ENCODE peak calls at places on chromosomes 13 and 19, in four cellular contexts. S, K, E and R are unnamed samples.

GRCh38 chr13:114136576-114136975 is 4.2 kb upstream of the RASA3 start:
- DNase-seq in K (no peak), E (no peak), S (no peak), R (no peak)

GRCh38 chr13:45826741-45827140 is 24.8 kb downstream of the SIAH3 start:
- DNase-seq in K (no peak), E (no peak), S (no peak), R (no peak)

GRCh38 chr13:114064516-114065140 is 67.8 kb downstream of the RASA3 start:
- DNase-seq in K (peak), E (peak), S (peak), R (peak)

GRCh38 chr13:51380269-51380668 is 40.8 kb downstream of the SERPINE3 start:
- DNase-seq in K (no peak), S (peak), E (peak), R (peak)

GRCh38 chr19:28530406-28531035 is 682.4 kb downstream of the UQCRFS1 start:
- DNase-seq in S (no peak), E (no peak), K (no peak), R (no peak)

GRCh38 chr19:46002678-46003275 is 7.5 kb downstream of the CCDC61 start:
- DNase-seq in E (no peak), K (no peak), S (no peak), R (no peak)

GRCh38 chr13:79349011-79349410 is 57.0 kb downstream of the RBM26 start:
- DNase-seq in K (no peak), S (peak), E (peak), R (no peak)

GRCh38 chr19:51702103-51702753 is 9.1 kb downstream of the SPACA6 start:
- DNase-seq in E (peak), S (peak), K (peak), R (peak)

GRCh38 chr19:46926201-46927071 is 65.6 kb downstream of the ARHGAP35 start:
- DNase-seq in K (no peak), S (no peak), E (no peak), R (no peak)

DNA sequence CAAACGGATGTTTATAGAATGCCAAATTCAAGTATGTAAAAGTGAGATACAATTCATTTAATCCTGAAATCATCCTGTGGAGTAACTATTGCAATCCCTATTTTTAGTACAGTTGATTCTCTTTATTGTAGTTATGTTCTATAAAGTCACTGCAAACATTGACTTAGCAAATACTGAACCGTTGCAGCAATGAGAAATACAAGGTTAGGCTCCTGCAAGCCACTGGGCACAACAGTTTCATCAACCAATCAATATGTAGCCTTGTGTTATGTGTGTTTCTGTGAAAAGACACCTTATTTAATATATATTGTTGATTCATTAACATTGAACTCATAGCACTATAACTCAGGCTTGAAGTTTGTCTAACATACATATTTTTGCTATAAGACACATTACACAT is 174.4 kb downstream of the DCT start:
- DNase-seq in K (no peak), S (no peak), E (no peak), R (no peak)
- H3K27ac ChIP-seq in K (peak), S (no peak), E (no peak), R (peak)

GRCh38 chr19:39427707-39428106 is 8.0 kb downstream of the RPS16 start:
- DNase-seq in K (no peak), S (no peak), E (no peak), R (no peak)

GRCh38 chr19:39428309-39429112 is 7.2 kb downstream of the RPS16 start:
- DNase-seq in E (peak), S (peak), K (no peak), R (no peak)

GRCh38 chr19:39425744-39426143 is 10.0 kb downstream of the RPS16 start:
- DNase-seq in K (no peak), E (no peak), S (no peak), R (no peak)

GRCh38 chr19:39424934-39425333 is 10.8 kb downstream of the RPS16 start:
- DNase-seq in E (no peak), S (no peak), K (peak), R (no peak)

GRCh38 chr19:39426170-39426569 is 9.6 kb downstream of the RPS16 start:
- DNase-seq in K (no peak), E (no peak), S (no peak), R (no peak)
- H3K9ac ChIP-seq in K (no peak), E (no peak), S (no peak), R (no peak)

GRCh38 chr19:33684550-33685303 is 63.0 kb downstream of the CHST8 start:
- DNase-seq in K (peak), S (no peak), E (no peak), R (no peak)
- H3K27ac ChIP-seq in K (no peak), S (no peak), E (no peak), R (no peak)

GRCh38 chr13:48727252-48728011 is 73.7 kb downstream of the CYSLTR2 start:
- DNase-seq in S (no peak), E (peak), K (no peak), R (no peak)

GRCh38 chr13:48728876-48729275 is 75.1 kb downstream of the CYSLTR2 start:
- DNase-seq in E (no peak), K (no peak), S (peak), R (no peak)

GRCh38 chr13:48723168-48723567 is 69.4 kb downstream of the CYSLTR2 start:
- DNase-seq in K (no peak), E (no peak), S (no peak), R (no peak)

GRCh38 chr13:48728226-48728625 is 74.5 kb downstream of the CYSLTR2 start:
- DNase-seq in K (no peak), S (no peak), E (no peak), R (no peak)

DNA sequence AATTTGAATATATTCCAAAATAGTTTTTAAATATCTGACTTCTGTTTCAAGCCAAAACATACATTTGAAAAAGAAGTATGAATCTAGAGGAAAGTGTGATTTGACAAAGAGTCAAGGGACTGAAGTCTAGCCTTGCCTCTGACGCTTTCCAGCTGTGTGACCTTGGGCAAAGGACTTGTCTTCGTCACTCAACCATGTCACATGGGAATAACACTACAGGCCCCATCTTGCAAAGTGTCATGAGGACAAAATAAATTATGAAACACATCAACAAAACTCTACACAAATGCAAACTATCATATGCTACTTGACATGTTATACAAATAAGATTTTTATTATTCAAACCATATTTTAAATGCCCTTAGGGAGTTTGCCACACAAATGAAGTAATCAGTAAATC is 73.0 kb downstream of the CYSLTR2 start:
- DNase-seq in K (no peak), E (no peak), S (no peak), R (no peak)
- H3K9ac ChIP-seq in K (no peak), E (no peak), S (no peak), R (no peak)

GRCh38 chr19:7992575-7992974 is 12.9 kb downstream of the ELAVL1 start:
- DNase-seq in S (no peak), E (no peak), K (no peak), R (no peak)

GRCh38 chr19:7995756-7996155 is 9.7 kb downstream of the ELAVL1 start:
- DNase-seq in K (no peak), S (no peak), E (no peak), R (no peak)

GRCh38 chr19:7994114-7994513 is 11.3 kb downstream of the ELAVL1 start:
- DNase-seq in S (no peak), K (no peak), E (no peak), R (no peak)

GRCh38 chr19:7994923-7995682 is 10.3 kb downstream of the ELAVL1 start:
- DNase-seq in S (no peak), K (no peak), E (peak), R (no peak)

DNA sequence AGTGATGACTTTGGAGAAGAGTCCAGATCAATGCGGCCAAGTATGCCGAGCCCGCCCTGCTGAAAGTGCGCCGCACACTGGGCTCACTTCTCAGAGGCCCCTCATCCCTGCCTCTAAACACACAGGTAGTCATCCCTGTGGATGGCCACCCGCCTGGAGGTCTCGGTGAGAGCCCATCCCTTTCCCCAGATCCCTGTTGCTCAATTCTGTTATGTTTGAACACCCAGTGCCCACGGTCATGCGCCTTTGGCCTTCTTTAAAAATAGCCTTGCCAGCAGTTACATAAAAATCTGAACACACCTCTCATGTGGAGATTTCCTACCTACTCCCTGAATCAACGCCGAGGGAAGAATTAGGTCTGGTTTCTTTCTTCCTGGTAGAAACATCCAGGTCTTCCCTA is 11.9 kb downstream of the ELAVL1 start:
- DNase-seq in S (no peak), K (no peak), E (no peak), R (no peak)
- H3K27ac ChIP-seq in S (no peak), K (no peak), E (no peak), R (peak)

GRCh38 chr19:18309525-18310064 is 13.3 kb downstream of the LSM4 start:
- DNase-seq in K (no peak), E (no peak), S (no peak), R (no peak)

GRCh38 chr19:18312021-18312534 is 10.8 kb downstream of the LSM4 start:
- DNase-seq in K (no peak), E (no peak), S (no peak), R (no peak)

GRCh38 chr19:18310118-18310909 is 12.6 kb downstream of the LSM4 start:
- DNase-seq in K (no peak), E (no peak), S (no peak), R (no peak)

GRCh38 chr19:18310966-18311365 is 11.9 kb downstream of the LSM4 start:
- DNase-seq in K (no peak), E (no peak), S (no peak), R (no peak)

DNA sequence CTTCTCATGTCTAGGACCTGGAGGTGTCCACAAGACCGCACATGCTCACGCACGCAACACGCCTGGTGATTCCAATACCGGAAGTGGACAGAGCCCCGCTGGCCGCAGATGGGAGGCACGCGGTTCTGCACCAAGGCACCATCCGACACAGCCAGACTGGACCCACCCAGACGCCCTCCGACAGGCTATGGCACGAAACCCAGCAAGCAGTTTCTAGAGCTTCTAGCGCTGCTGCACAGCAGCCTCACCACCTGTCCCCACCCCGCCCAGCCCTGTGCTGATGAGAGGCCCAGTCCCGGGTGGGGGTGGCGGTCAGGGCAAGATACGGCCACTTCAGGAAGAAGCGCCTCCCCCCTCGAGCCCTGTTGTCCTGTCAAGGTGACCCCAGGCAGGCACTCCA is 11.4 kb downstream of the LSM4 start:
- DNase-seq in S (no peak), K (no peak), E (no peak), R (no peak)
- H3K9ac ChIP-seq in S (no peak), K (no peak), E (no peak), R (no peak)

DNA sequence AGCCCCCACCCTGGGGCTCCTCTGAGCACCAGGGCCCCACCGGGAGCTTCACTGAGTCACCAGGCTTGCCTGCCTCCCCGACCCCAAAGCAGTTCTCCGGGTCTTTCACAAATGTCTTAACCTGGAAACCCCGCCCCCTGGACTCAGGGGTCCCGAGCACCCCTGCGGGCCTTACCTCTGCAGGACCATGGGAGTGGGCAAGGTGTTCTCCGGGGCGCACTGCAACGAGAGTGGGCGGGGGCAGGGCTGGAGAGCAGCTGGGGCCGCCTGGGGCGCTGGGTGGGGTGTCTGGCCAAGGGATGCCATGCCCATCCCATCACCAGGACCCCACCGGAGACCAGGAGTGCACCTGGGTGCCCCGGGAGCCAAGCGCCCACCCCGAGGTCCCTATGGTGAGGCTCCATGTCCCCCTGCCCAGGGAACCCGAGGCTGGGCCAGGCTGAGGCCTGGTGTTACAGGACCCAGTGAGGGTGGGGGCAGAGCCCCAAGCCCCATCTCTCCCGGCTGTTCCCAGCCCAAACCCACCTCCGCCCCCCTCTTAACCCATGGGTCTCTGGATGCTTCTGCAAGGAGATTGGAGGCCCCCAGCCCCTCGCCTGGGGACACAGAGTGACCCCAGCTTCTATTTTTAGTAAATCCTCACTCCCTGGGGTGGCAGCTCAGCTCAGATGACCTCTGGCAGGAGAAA is 10.9 kb downstream of the MKNK2 start:
- DNase-seq in S (no peak), E (no peak), K (no peak), R (no peak)
- H3K27ac ChIP-seq in S (no peak), E (no peak), K (no peak), R (no peak)

DNA sequence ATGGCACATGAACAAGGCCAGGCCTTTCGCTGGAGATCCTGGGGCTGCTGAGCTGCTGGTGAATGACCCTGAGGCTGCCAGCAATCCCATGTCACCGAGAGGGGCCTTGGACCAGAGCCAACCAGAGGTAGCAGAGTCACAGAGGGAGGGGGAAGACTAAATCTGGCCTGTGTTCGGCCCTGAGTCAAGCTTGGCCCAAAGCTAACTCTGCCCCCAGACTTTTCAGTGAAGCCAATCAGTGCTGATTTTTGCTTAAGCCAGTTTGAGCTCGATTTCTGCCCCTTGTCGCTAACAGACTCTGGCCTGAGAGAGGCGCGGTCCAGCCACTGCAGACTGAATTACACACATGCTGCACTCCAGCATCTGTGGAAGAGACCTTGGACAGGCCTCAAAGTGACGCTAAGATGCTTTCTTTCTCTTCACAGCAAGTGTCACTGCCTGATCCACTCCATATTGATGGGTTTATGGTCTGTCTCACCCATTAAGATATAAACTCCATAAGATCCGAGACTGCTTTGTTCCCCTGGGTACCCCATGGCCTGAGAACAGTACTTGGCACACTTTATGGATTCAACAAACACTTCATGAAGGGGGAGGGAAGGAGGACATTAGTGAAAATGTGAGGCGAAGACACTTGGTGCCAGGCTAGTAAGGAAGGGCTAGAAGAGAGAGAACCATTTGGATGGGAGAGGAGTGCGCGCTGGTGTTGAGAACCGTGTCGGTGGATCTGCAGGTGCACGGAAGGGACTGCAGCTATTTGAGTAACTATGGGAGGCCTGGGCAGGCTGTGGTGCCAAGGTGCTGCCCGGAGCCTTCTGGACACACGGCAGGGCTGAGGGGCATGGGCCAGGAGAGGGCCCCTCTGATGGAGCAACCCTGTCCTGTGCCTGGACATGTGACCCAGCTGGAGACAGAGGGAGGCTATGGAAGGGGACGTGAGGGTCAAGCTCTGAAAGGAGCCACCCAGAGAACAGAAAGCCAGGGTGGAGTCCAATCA is 17.6 kb downstream of the RANBP3 start:
- DNase-seq in E (no peak), K (peak), S (no peak), R (no peak)
- H3K9ac ChIP-seq in E (no peak), K (no peak), S (no peak), R (no peak)

GRCh38 chr13:32134991-32135390 is 103.4 kb downstream of the FRY start:
- DNase-seq in S (peak), K (no peak), E (no peak), R (no peak)

GRCh38 chr13:32136061-32136460 is 104.5 kb downstream of the FRY start:
- DNase-seq in E (no peak), K (no peak), S (peak), R (no peak)

GRCh38 chr13:32136716-32137115 is 105.1 kb downstream of the FRY start:
- DNase-seq in K (no peak), S (no peak), E (no peak), R (no peak)

GRCh38 chr13:32135655-32136054 is 104.1 kb downstream of the FRY start:
- DNase-seq in K (no peak), S (peak), E (peak), R (peak)

DNA sequence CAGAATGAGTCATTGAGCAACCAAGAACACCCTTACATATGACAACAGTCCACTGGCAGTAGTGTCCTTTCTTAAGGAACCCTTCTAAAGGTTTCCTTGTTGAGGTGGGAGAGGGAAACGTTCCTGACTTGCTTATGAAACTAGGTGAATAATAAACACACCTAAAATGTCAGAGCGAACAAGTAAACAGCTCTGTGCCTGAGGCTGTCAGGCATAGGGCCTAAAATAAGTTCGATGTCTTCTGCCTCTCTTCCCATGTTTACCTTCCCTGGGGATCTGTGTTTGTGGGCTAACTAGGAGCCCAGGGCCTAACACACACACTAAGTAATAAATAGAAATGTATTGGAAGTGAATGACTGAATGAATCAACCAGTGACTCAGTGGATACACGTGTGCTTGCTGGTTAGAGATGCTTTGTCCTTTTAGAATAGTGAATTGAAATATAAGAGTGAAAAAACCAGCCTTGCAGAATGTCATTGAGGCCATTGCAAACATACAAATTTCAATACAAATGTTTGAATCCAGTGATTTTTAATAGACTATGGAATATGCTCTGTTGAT is 102.7 kb downstream of the FRY start:
- DNase-seq in E (peak), S (peak), K (no peak), R (peak)
- H3K27ac ChIP-seq in E (peak), S (peak), K (no peak), R (no peak)